ENCODE peak calls at places on chromosomes 4 and X, in seven cellular contexts. Z, A, Y, W, H, V and C are unnamed samples.

GRCh38 chrX:69123481-69123880 is 41.8 kb downstream of the PJA1 start:
- DNase-seq in Z (no peak), A (no peak), Y (no peak), W (no peak), H (no peak), V (no peak), C (no peak)

GRCh38 chr4:176499518-176499917 is 179.8 kb downstream of the SPCS3 start:
- DNase-seq in Z (no peak), A (no peak), Y (no peak), W (peak), H (no peak), V (no peak), C (no peak)

GRCh38 chr4:94457692-94458106 is 6.0 kb downstream of the PDLIM5 start:
- DNase-seq in Z (no peak), A (no peak), Y (peak), W (no peak), H (no peak), V (no peak), C (no peak)

GRCh38 chrX:47283015-47283771 is 50.4 kb downstream of the USP11 start:
- DNase-seq in Z (no peak), A (peak), Y (peak), W (peak), H (peak), V (no peak), C (peak)

GRCh38 chr4:72909461-72909860 is 160.1 kb downstream of the COX18 start:
- DNase-seq in Z (no peak), A (no peak), Y (no peak), W (no peak), H (no peak), V (no peak), C (no peak)

GRCh38 chrX:153578200-153578835 is 20.6 kb downstream of the CCNQ start:
- DNase-seq in Z (no peak), A (no peak), Y (no peak), W (no peak), H (no peak), V (no peak), C (no peak)

GRCh38 chrX:68186552-68187262 is 246.6 kb downstream of the OPHN1 start:
- DNase-seq in Z (no peak), A (no peak), Y (no peak), W (peak), H (no peak), V (no peak), C (no peak)

GRCh38 chr4:179285696-179286095 is 1843.5 kb upstream of the AGA start:
- DNase-seq in Z (no peak), A (no peak), Y (no peak), W (no peak), H (no peak), V (no peak), C (no peak)

GRCh38 chr4:38055566-38055965 is 95.4 kb downstream of the PTTG2 start:
- DNase-seq in Z (no peak), A (no peak), Y (no peak), W (no peak), H (no peak), V (no peak), C (no peak)

GRCh38 chr4:72568959-72569718 is at the start of gene ADAMTS3:
- DNase-seq in Z (peak), A (peak), Y (peak), W (peak), H (peak), V (peak), C (peak)

GRCh38 chr4:15385928-15386327 is 41.9 kb upstream of the C1QTNF7 start:
- DNase-seq in Z (no peak), A (no peak), Y (no peak), W (no peak), H (peak), V (no peak), C (no peak)

GRCh38 chr4:40918330-40918729 is 168.6 kb downstream of the NSUN7 start:
- DNase-seq in Z (peak), A (no peak), Y (no peak), W (peak), H (no peak), V (no peak), C (no peak)

GRCh38 chr4:87399148-87399547 is 8.2 kb upstream of the HSD17B11 start:
- DNase-seq in Z (no peak), A (no peak), Y (peak), W (peak), H (no peak), V (no peak), C (no peak)

GRCh38 chr4:131584587-131584986 is 1564.5 kb upstream of the PCDH10 start:
- DNase-seq in Z (no peak), A (no peak), Y (no peak), W (no peak), H (no peak), V (no peak), C (no peak)

GRCh38 chr4:161254375-161254774 is 909.4 kb downstream of the FSTL5 start:
- DNase-seq in Z (no peak), A (no peak), Y (no peak), W (no peak), H (no peak), V (no peak), C (no peak)

GRCh38 chrX:9644335-9644734 is 121.3 kb downstream of the GPR143 start:
- DNase-seq in Z (no peak), A (peak), Y (no peak), W (no peak), H (no peak), V (no peak), C (peak)

GRCh38 chrX:99033226-99033901 is 1376.7 kb downstream of the PCDH19 start:
- DNase-seq in Z (no peak), A (no peak), Y (no peak), W (no peak), H (no peak), V (no peak), C (no peak)

GRCh38 chr4:149896428-149896827 is 80.8 kb upstream of the IQCM start:
- DNase-seq in Z (no peak), A (no peak), Y (no peak), W (peak), H (no peak), V (no peak), C (no peak)

GRCh38 chrX:139931646-139932076 is 1.2 kb downstream of the ATP11C start:
- DNase-seq in Z (no peak), A (no peak), Y (peak), W (no peak), H (no peak), V (no peak), C (no peak)

GRCh38 chrX:139933904-139934303 is 1.1 kb upstream of the ATP11C start:
- DNase-seq in Z (no peak), A (no peak), Y (no peak), W (no peak), H (no peak), V (no peak), C (no peak)

GRCh38 chrX:139930923-139931645 is 1.8 kb downstream of the ATP11C start:
- DNase-seq in Z (no peak), A (peak), Y (peak), W (peak), H (no peak), V (no peak), C (peak)

GRCh38 chrX:139932077-139932900 is 564 bp downstream of the ATP11C start:
- DNase-seq in Z (peak), A (peak), Y (no peak), W (peak), H (no peak), V (peak), C (peak)

GRCh38 chrX:139932901-139933796 is at the start of gene ATP11C:
- DNase-seq in Z (peak), A (peak), Y (peak), W (peak), H (peak), V (peak), C (peak)
- TF ChIP-seq CTCF in Z (peak), A (no peak), Y (peak), W (no peak), H (peak), V (no peak), C (no peak)

DNA sequence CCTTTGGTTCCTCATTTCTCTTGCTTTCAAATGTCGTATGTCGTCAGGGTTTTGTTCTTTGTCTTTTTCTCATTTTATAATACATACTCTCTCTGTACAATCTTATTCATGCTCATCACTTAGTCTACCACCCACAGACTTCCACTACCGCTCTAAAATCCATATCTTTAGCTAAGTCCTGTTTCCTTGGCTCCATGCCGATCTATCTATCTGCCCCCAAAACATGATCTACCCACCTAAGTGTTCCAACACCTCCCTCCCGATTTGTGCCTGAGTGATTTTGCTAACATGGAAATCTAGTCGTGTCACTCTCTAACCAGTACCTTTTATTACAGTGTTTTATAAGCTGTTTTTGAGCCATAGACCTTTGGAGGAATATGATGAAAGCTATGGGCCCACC is 65.6 kb upstream of the PGAM4 start:
- DNase-seq in Z (no peak), A (no peak), Y (no peak), W (no peak), H (no peak), V (no peak), C (no peak)
- TF ChIP-seq CTCF in Z (no peak), A (no peak), Y (no peak), W (no peak), H (no peak), V (no peak), C (no peak)

GRCh38 chr4:164946810-164947209 is 30.6 kb downstream of the TRIM61 start:
- DNase-seq in Z (no peak), A (no peak), Y (no peak), W (no peak), H (no peak), V (no peak), C (no peak)

GRCh38 chr4:164952551-164952950 is 24.9 kb downstream of the TRIM61 start:
- DNase-seq in Z (no peak), A (no peak), Y (no peak), W (no peak), H (no peak), V (no peak), C (no peak)

GRCh38 chr4:164948943-164949342 is 28.5 kb downstream of the TRIM61 start:
- DNase-seq in Z (no peak), A (no peak), Y (no peak), W (no peak), H (no peak), V (no peak), C (no peak)

GRCh38 chr4:164945146-164945545 is 32.3 kb downstream of the TRIM61 start:
- DNase-seq in Z (no peak), A (no peak), Y (no peak), W (no peak), H (no peak), V (no peak), C (no peak)

GRCh38 chr4:164949448-164950118 is 27.9 kb downstream of the TRIM61 start:
- DNase-seq in Z (no peak), A (peak), Y (no peak), W (peak), H (no peak), V (no peak), C (no peak)
- TF ChIP-seq CTCF in Z (peak), A (peak), Y (peak), W (no peak), H (no peak), V (no peak), C (peak)

GRCh38 chrX:108001218-108001814 is 19.1 kb upstream of the TEX13B start:
- DNase-seq in Z (no peak), A (peak), Y (no peak), W (peak), H (no peak), V (no peak), C (peak)
- TF ChIP-seq CTCF in Z (peak), A (peak), Y (peak), W (peak), H (no peak), V (peak), C (peak)

GRCh38 chrX:140507982-140508305 is 3.1 kb upstream of the SOX3 start:
- DNase-seq in Z (no peak), A (no peak), Y (peak), W (no peak), H (no peak), V (no peak), C (no peak)
- TF ChIP-seq CTCF in Z (no peak), A (no peak), Y (peak), W (no peak), H (peak), V (no peak), C (no peak)

DNA sequence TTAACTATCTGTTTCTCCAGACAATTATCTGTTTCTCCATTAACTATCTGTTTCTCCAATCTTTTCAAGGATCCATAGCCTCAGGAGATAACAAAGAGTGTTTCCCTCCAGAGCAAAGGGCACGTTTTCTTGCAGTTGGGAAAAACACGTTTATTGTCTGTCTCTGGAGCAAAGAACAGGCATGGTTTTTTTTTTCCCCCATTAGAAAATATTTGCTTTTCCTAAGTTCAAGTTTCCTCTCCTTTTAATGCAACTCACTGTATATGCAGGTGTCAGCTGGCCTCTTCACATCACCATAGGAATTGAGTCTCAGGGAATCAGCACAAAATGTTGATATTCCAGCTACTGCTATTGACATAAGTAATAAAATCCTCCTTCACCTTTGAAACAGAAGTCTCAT is 984.4 kb downstream of the RAB28 start:
- DNase-seq in Z (no peak), A (no peak), Y (no peak), W (no peak), H (no peak), V (no peak), C (no peak)
- TF ChIP-seq CTCF in Z (no peak), A (no peak), Y (no peak), W (no peak), H (no peak), V (no peak), C (no peak)

DNA sequence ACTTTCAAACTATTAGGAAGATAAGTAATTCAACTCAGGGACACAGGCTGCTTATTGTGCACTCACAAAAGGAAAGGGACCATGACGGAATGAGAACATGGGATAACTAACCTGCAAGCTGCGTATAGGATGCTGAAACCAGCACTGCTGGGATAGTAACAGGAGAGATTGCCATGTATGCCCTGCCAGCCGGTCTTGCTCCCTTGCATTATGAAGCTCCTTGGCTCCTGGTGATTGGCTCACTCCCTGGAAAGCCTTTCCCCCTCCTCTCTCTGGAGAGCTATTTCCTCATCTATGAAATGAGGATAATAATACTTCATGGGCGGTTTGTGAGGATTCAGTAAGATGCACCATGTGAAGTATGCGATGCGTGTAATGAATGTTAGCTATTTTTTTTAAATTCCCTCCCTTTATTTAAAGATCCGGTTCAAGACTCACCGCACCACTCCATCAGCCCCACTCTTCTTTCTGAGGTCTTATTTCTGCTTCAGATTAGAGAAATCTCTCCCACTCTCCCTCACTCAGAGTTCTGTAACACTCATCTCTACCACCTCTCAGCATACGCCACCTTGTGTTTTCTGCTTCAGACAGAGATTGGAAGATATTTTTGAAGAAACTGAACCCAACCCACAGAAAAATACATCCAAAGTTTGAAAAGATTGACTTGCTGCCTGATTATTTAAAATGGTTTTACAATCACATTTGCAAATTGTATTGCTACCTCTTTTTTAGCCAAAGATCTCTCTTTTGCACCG is 18.4 kb downstream of the MSMO1 start:
- DNase-seq in Z (no peak), A (peak), Y (no peak), W (peak), H (no peak), V (no peak), C (no peak)
- TF ChIP-seq CTCF in Z (peak), A (peak), Y (peak), W (no peak), H (no peak), V (no peak), C (no peak)

DNA sequence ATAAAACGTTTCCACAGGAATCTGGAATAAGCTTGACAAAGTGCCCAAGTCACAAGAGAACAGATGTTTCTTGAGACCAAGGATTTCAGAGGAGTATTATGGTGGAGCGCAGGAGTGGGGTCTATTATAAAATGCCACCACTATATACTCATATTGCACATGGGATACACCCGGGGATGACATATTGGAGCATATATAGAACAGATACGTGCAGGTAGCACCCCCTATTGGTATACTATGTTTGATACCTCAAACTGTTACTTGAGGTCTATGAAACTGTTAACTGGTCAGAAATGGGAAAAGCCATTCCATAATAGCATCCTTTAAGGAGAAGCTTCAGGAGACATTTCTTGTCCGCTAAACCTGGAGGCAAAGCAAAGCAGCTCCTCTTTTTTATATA is 86.0 kb downstream of the PCYT1B start:
- DNase-seq in Z (no peak), A (peak), Y (no peak), W (peak), H (no peak), V (no peak), C (no peak)
- TF ChIP-seq CTCF in Z (no peak), A (peak), Y (no peak), W (no peak), H (peak), V (no peak), C (peak)